ENCODE peak calls at places on chromosomes 1 and 21, in four cellular contexts. Y is IMR-90, Z is GM12878, J is K562. T is an unnamed sample.

GRCh38 chr1:48194801-48195200 is 27.7 kb upstream of the SLC5A9 start:
- DNase-seq in Y (no peak), Z (no peak), J (no peak), T (no peak)

GRCh38 chr1:109771712-109772657 is 8.3 kb upstream of the EPS8L3 start:
- DNase-seq in Y (no peak), Z (no peak), J (no peak), T (no peak)

GRCh38 chr1:110580244-110580643 is 25.9 kb downstream of the KCNA2 start:
- DNase-seq in Y (no peak), Z (no peak), J (no peak), T (no peak)

GRCh38 chr1:233304489-233305102 is 9.1 kb upstream of the PCNX2 start:
- DNase-seq in Y (peak; percentile 30), Z (no peak), J (peak; percentile 29), T (peak; percentile 38)

GRCh38 chr1:3803905-3804626 is 7.8 kb upstream of the LRRC47 start:
- DNase-seq in Y (no peak), Z (no peak), J (no peak), T (no peak)

GRCh38 chr1:155064813-155065436 is 1.4 kb downstream of the EFNA4 start:
- DNase-seq in Y (no peak), Z (no peak), J (no peak), T (no peak)

GRCh38 chr1:49036700-49037099 is 260.0 kb upstream of the BEND5 start:
- DNase-seq in Y (no peak), Z (no peak), J (no peak), T (no peak)

GRCh38 chr1:64693406-64693805 is 51.5 kb upstream of the RAVER2 start:
- DNase-seq in Y (no peak), Z (no peak), J (no peak), T (no peak)

GRCh38 chr1:206953126-206953525 is 6.9 kb upstream of the PIGR start:
- DNase-seq in Y (no peak), Z (no peak), J (no peak), T (no peak)

GRCh38 chr1:15231714-15232201 is 15.3 kb upstream of the FHAD1 start:
- DNase-seq in Y (no peak), Z (peak; percentile 95), J (no peak), T (no peak)

GRCh38 chr1:186783193-186783592 is 45.6 kb upstream of the PLA2G4A start:
- DNase-seq in Y (no peak), Z (no peak), J (no peak), T (no peak)

GRCh38 chr21:31117046-31117916 is 79.0 kb upstream of the KRTAP19-8 start:
- DNase-seq in Y (peak; percentile 86), Z (no peak), J (no peak), T (peak; percentile 9)

GRCh38 chr1:59696421-59697115 is 118.2 kb upstream of the HOOK1 start:
- DNase-seq in Y (no peak), Z (no peak), J (no peak), T (no peak)

GRCh38 chr1:91402023-91402422 is 2.6 kb downstream of the HFM1 start:
- DNase-seq in Y (peak; percentile 20), Z (no peak), J (peak; percentile 19), T (peak; percentile 26)

GRCh38 chr1:39907532-39908453 is 6.1 kb upstream of the MYCL start:
- DNase-seq in Y (no peak), Z (peak; percentile 30), J (no peak), T (no peak)

GRCh38 chr1:211323156-211324063 is 3.2 kb upstream of the TRAF5 start:
- DNase-seq in Y (peak; percentile 65), Z (no peak), J (peak; percentile 50), T (peak; percentile 66)

GRCh38 chr1:226568077-226568831 is 19.7 kb downstream of the STUM start:
- DNase-seq in Y (no peak), Z (no peak), J (no peak), T (peak; percentile 35)

GRCh38 chr1:64531057-64531456 is 61.1 kb downstream of the CACHD1 start:
- DNase-seq in Y (no peak), Z (no peak), J (no peak), T (no peak)

GRCh38 chr1:214665606-214666110 is 62.7 kb downstream of the CENPF start:
- DNase-seq in Y (peak; percentile 65), Z (no peak), J (no peak), T (no peak)

GRCh38 chr1:78884685-78885452 is 121.7 kb downstream of the ADGRL4 start:
- DNase-seq in Y (peak; percentile 21), Z (no peak), J (no peak), T (no peak)

GRCh38 chr1:26274801-26275425 is 5.0 kb upstream of the SH3BGRL3 start:
- DNase-seq in Y (peak; percentile 57), Z (no peak), J (no peak), T (no peak)

GRCh38 chr1:112393634-112393976 is 2.4 kb upstream of the CTTNBP2NL start:
- DNase-seq in Y (no peak), Z (no peak), J (no peak), T (no peak)

GRCh38 chr1:244303610-244303969 is 148.1 kb downstream of the ADSS2 start:
- DNase-seq in Y (no peak), Z (no peak), J (no peak), T (no peak)

GRCh38 chr1:23561813-23562100 is 2.5 kb upstream of the ID3 start:
- DNase-seq in Y (no peak), Z (no peak), J (no peak), T (no peak)

GRCh38 chr1:23561076-23561812 is 1.9 kb upstream of the ID3 start:
- DNase-seq in Y (no peak), Z (no peak), J (no peak), T (no peak)

GRCh38 chr1:23563755-23564374 is 4.6 kb upstream of the ID3 start:
- DNase-seq in Y (no peak), Z (no peak), J (no peak), T (no peak)

GRCh38 chr1:23563003-23563402 is 3.7 kb upstream of the ID3 start:
- DNase-seq in Y (no peak), Z (no peak), J (no peak), T (no peak)

GRCh38 chr1:23562138-23562819 is 3.0 kb upstream of the ID3 start:
- DNase-seq in Y (peak; percentile 99), Z (no peak), J (peak; percentile 96), T (peak; percentile 95)
- H3K4me1 ChIP-seq in Y (peaks cover 28% of the 10 kb centered on the region), Z (peaks cover 32% of the 10 kb centered on the region), J (peaks cover 49% of the 10 kb centered on the region), T (peaks cover 60% of the 10 kb centered on the region)

GRCh38 chr1:87961992-87962391 is 633.3 kb downstream of the LMO4 start:
- DNase-seq in Y (peak; percentile 27), Z (no peak), J (no peak), T (no peak)
- TF ChIP-seq ELK1 in Y (no peak), Z (no peak), J (no peak), T (no peak)

GRCh38 chr1:235098547-235098946 is 30.1 kb downstream of the TOMM20 start:
- DNase-seq in Y (no peak), Z (no peak), J (no peak), T (no peak)

GRCh38 chr1:235093013-235093618 is 35.5 kb downstream of the TOMM20 start:
- DNase-seq in Y (peak; percentile 60), Z (no peak), J (no peak), T (peak; percentile 36)

GRCh38 chr1:235090406-235091069 is 38.1 kb downstream of the TOMM20 start:
- DNase-seq in Y (no peak), Z (no peak), J (no peak), T (no peak)

GRCh38 chr1:235095938-235096562 is 32.6 kb downstream of the TOMM20 start:
- DNase-seq in Y (no peak), Z (no peak), J (no peak), T (no peak)

GRCh38 chr1:235093685-235094592 is 34.7 kb downstream of the TOMM20 start:
- DNase-seq in Y (peak; percentile 55), Z (no peak), J (peak; percentile 89), T (peak; percentile 78)
- H3K4me1 ChIP-seq in Y (peaks cover 11% of the 10 kb centered on the region), Z (no peaks in the 10 kb centered on the region), J (peaks cover 14% of the 10 kb centered on the region), T (peaks cover 8% of the 10 kb centered on the region)

GRCh38 chr1:162228586-162228985 is 148.1 kb downstream of the SPATA46 start:
- DNase-seq in Y (no peak), Z (no peak), J (no peak), T (no peak)
- TF ChIP-seq ELK1 in Y (no peak), Z (no peak), J (no peak), T (no peak)

GRCh38 chr1:17566892-17567291 is 27.4 kb downstream of the ARHGEF10L start:
- DNase-seq in Y (no peak), Z (no peak), J (no peak), T (no peak)

GRCh38 chr1:17565551-17565971 is 26.1 kb downstream of the ARHGEF10L start:
- DNase-seq in Y (no peak), Z (no peak), J (no peak), T (no peak)

GRCh38 chr1:17562375-17562774 is 22.9 kb downstream of the ARHGEF10L start:
- DNase-seq in Y (no peak), Z (no peak), J (no peak), T (no peak)

GRCh38 chr1:17563494-17564281 is 24.2 kb downstream of the ARHGEF10L start:
- DNase-seq in Y (no peak), Z (no peak), J (no peak), T (no peak)

GRCh38 chr1:17564458-17565393 is 25.2 kb downstream of the ARHGEF10L start:
- DNase-seq in Y (no peak), Z (no peak), J (no peak), T (no peak)
- H3K4me1 ChIP-seq in Y (peaks cover 23% of the 10 kb centered on the region), Z (no peaks in the 10 kb centered on the region), J (peaks cover 6% of the 10 kb centered on the region), T (peaks cover 34% of the 10 kb centered on the region)

T was measured in A549.